ENCODE peak calls at places on chromosomes 16 and 17, in five cellular contexts. B is GM03348, F is A549, A is COR-L47, M is T-helper 17 cell. X is an unnamed sample.

GRCh38 chr17:35708951-35709350 is 22.5 kb upstream of the RASL10B start:
- DNase-seq in F (no peak), A (no peak), B (no peak), M (no peak), X (no peak)

GRCh38 chr16:8818499-8819270 is 21.0 kb downstream of the PMM2 start:
- DNase-seq in A (no peak), B (no peak), M (no peak), F (no peak), X (no peak)

GRCh38 chr17:37107406-37108083 is 158.8 kb downstream of the AATF start:
- DNase-seq in M (no peak), A (peak; percentile 11), B (peak; percentile 37), F (no peak), X (no peak)

GRCh38 chr17:3916013-3916696 is at the start of gene P2RX1:
- DNase-seq in M (no peak), B (peak; percentile 29), F (no peak), A (no peak), X (peak; percentile 54)

GRCh38 chr17:75365931-75366275 is 39.6 kb downstream of the GRB2 start:
- DNase-seq in M (no peak), F (no peak), A (no peak), B (no peak), X (no peak)

GRCh38 chr17:28942925-28943324 is 8.4 kb downstream of the PHF12 start:
- DNase-seq in F (no peak), M (no peak), A (no peak), B (no peak), X (no peak)

GRCh38 chr16:61968242-61968978 is 67.8 kb downstream of the CDH8 start:
- DNase-seq in M (no peak), B (no peak), A (no peak), F (no peak), X (no peak)

GRCh38 chr17:846901-847777 is 65.0 kb downstream of the MRM3 start:
- DNase-seq in B (peak; percentile 41), F (no peak), M (no peak), A (no peak), X (no peak)

GRCh38 chr17:15649861-15650391 is 30.4 kb upstream of the FBXW10B start:
- DNase-seq in M (no peak), F (peak; percentile 55), A (no peak), B (peak; percentile 54), X (no peak)

GRCh38 chr16:1884155-1884760 is 12.3 kb upstream of the MEIOB start:
- DNase-seq in F (peak; percentile 71), A (no peak), B (no peak), M (no peak), X (no peak)

GRCh38 chr17:50257574-50258224 is 16.6 kb upstream of the TMEM92 start:
- DNase-seq in M (no peak), A (no peak), F (no peak), B (no peak), X (no peak)

GRCh38 chr16:10876799-10877341 is at the start of gene CIITA:
- DNase-seq in M (no peak), B (peak; percentile 60), A (no peak), F (no peak), X (peak; percentile 26)

X was measured in hepatic stellate cell.